ENCODE peak calls at places on chromosomes 5 and 9, in seven cellular contexts. One of them, this sample, is unnamed. For H3K4me1, the result is how much of the 10 kb centered on the place peaks cover.

GRCh38 chr5:155047818-155048217 is 34.3 kb downstream of the KIF4B start:
- DNase-seq in astrocyte: no peak
- DNase-seq in HCT116: no peak
- DNase-seq in MM.1S: no peak
- DNase-seq in GM23338: peak
- DNase-seq in GM23248: no peak
- DNase-seq in neuronal stem cell: no peak
- DNase-seq in this sample: no peak

GRCh38 chr5:172133359-172134029 is 54.5 kb downstream of the STK10 start:
- DNase-seq in astrocyte: peak
- DNase-seq in HCT116: no peak
- DNase-seq in MM.1S: no peak
- DNase-seq in GM23338: no peak
- DNase-seq in GM23248: peak
- DNase-seq in neuronal stem cell: no peak
- DNase-seq in this sample: peak

GRCh38 chr9:95399261-95399660 is 81.8 kb upstream of the FANCC start:
- DNase-seq in astrocyte: no peak
- DNase-seq in HCT116: no peak
- DNase-seq in MM.1S: no peak
- DNase-seq in GM23338: no peak
- DNase-seq in GM23248: no peak
- DNase-seq in neuronal stem cell: no peak
- DNase-seq in this sample: no peak

GRCh38 chr5:56339732-56340131 is 106.6 kb upstream of the ANKRD55 start:
- DNase-seq in astrocyte: no peak
- DNase-seq in HCT116: no peak
- DNase-seq in MM.1S: no peak
- DNase-seq in GM23338: no peak
- DNase-seq in GM23248: no peak
- DNase-seq in neuronal stem cell: no peak
- DNase-seq in this sample: no peak

GRCh38 chr9:38182321-38182720 is 113.3 kb upstream of the SHB start:
- DNase-seq in astrocyte: no peak
- DNase-seq in HCT116: no peak
- DNase-seq in MM.1S: no peak
- DNase-seq in GM23338: no peak
- DNase-seq in GM23248: no peak
- DNase-seq in neuronal stem cell: no peak
- DNase-seq in this sample: no peak

GRCh38 chr5:94928891-94929290 is 310.4 kb downstream of the SLF1 start:
- DNase-seq in astrocyte: peak
- DNase-seq in HCT116: no peak
- DNase-seq in MM.1S: no peak
- DNase-seq in GM23338: no peak
- DNase-seq in GM23248: peak
- DNase-seq in neuronal stem cell: no peak
- DNase-seq in this sample: peak

GRCh38 chr5:37774912-37775483 is 64.8 kb downstream of the GDNF start:
- DNase-seq in astrocyte: no peak
- DNase-seq in HCT116: peak
- DNase-seq in MM.1S: peak
- DNase-seq in GM23338: peak
- DNase-seq in GM23248: peak
- DNase-seq in neuronal stem cell: no peak
- DNase-seq in this sample: no peak

GRCh38 chr9:112764837-112765236 is 14.3 kb downstream of the SNX30 start:
- DNase-seq in astrocyte: no peak
- DNase-seq in HCT116: no peak
- DNase-seq in MM.1S: no peak
- DNase-seq in GM23338: peak
- DNase-seq in GM23248: no peak
- DNase-seq in neuronal stem cell: no peak
- DNase-seq in this sample: no peak

GRCh38 chr9:95455714-95456113 is 61.1 kb downstream of the PTCH1 start:
- DNase-seq in astrocyte: no peak
- DNase-seq in HCT116: no peak
- DNase-seq in MM.1S: no peak
- DNase-seq in GM23338: no peak
- DNase-seq in GM23248: no peak
- DNase-seq in neuronal stem cell: no peak
- DNase-seq in this sample: no peak

GRCh38 chr5:141338538-141339306 is at the start of gene PCDHGA2:
- DNase-seq in astrocyte: peak
- DNase-seq in HCT116: no peak
- DNase-seq in MM.1S: peak
- DNase-seq in GM23338: peak
- DNase-seq in GM23248: peak
- DNase-seq in neuronal stem cell: no peak
- DNase-seq in this sample: peak

GRCh38 chr5:127673401-127673800 is 24.5 kb downstream of the CTXN3 start:
- DNase-seq in astrocyte: no peak
- DNase-seq in HCT116: no peak
- DNase-seq in MM.1S: no peak
- DNase-seq in GM23338: no peak
- DNase-seq in GM23248: peak
- DNase-seq in neuronal stem cell: no peak
- DNase-seq in this sample: no peak

GRCh38 chr9:112434487-112434886 is 52.1 kb upstream of the KIAA1958 start:
- DNase-seq in astrocyte: no peak
- DNase-seq in HCT116: no peak
- DNase-seq in MM.1S: no peak
- DNase-seq in GM23338: no peak
- DNase-seq in GM23248: no peak
- DNase-seq in neuronal stem cell: no peak
- DNase-seq in this sample: peak

GRCh38 chr5:154481584-154482381 is 3.8 kb upstream of the HAND1 start:
- DNase-seq in astrocyte: no peak
- DNase-seq in HCT116: no peak
- DNase-seq in MM.1S: no peak
- DNase-seq in GM23338: peak
- DNase-seq in GM23248: no peak
- DNase-seq in neuronal stem cell: no peak
- DNase-seq in this sample: no peak

GRCh38 chr9:86452194-86452828 is 98.1 kb upstream of the TUT7 start:
- DNase-seq in astrocyte: no peak
- DNase-seq in HCT116: no peak
- DNase-seq in MM.1S: no peak
- DNase-seq in GM23338: no peak
- DNase-seq in GM23248: peak
- DNase-seq in neuronal stem cell: no peak
- DNase-seq in this sample: no peak

GRCh38 chr9:5671711-5672353 is 42.9 kb downstream of the RIC1 start:
- DNase-seq in astrocyte: no peak
- DNase-seq in HCT116: peak
- DNase-seq in MM.1S: peak
- DNase-seq in GM23338: no peak
- DNase-seq in GM23248: no peak
- DNase-seq in neuronal stem cell: no peak
- DNase-seq in this sample: no peak

GRCh38 chr9:79461735-79462134 is 110.0 kb upstream of the TLE4 start:
- DNase-seq in astrocyte: no peak
- DNase-seq in HCT116: no peak
- DNase-seq in MM.1S: no peak
- DNase-seq in GM23338: no peak
- DNase-seq in GM23248: no peak
- DNase-seq in neuronal stem cell: no peak
- DNase-seq in this sample: no peak

GRCh38 chr5:113043491-113043931 is 66.9 kb downstream of the DCP2 start:
- DNase-seq in astrocyte: no peak
- DNase-seq in HCT116: no peak
- DNase-seq in MM.1S: peak
- DNase-seq in GM23338: peak
- DNase-seq in GM23248: peak
- DNase-seq in neuronal stem cell: no peak
- DNase-seq in this sample: peak

GRCh38 chr5:38922199-38922598 is 76.4 kb downstream of the OSMR start:
- DNase-seq in astrocyte: peak
- DNase-seq in HCT116: peak
- DNase-seq in MM.1S: peak
- DNase-seq in GM23338: peak
- DNase-seq in GM23248: peak
- DNase-seq in neuronal stem cell: peak
- DNase-seq in this sample: peak

GRCh38 chr5:169089343-169089742 is 211.6 kb downstream of the SLIT3 start:
- DNase-seq in astrocyte: no peak
- DNase-seq in HCT116: no peak
- DNase-seq in MM.1S: no peak
- DNase-seq in GM23338: peak
- DNase-seq in GM23248: no peak
- DNase-seq in neuronal stem cell: no peak
- DNase-seq in this sample: no peak

GRCh38 chr9:115595951-115596742 is 478.2 kb upstream of the TNC start:
- DNase-seq in astrocyte: peak
- DNase-seq in HCT116: no peak
- DNase-seq in MM.1S: no peak
- DNase-seq in GM23338: peak
- DNase-seq in GM23248: peak
- DNase-seq in neuronal stem cell: no peak
- DNase-seq in this sample: peak

GRCh38 chr5:151106509-151106908 is 25.7 kb upstream of the TNIP1 start:
- DNase-seq in astrocyte: no peak
- DNase-seq in HCT116: no peak
- DNase-seq in MM.1S: no peak
- DNase-seq in GM23338: no peak
- DNase-seq in GM23248: no peak
- DNase-seq in neuronal stem cell: no peak
- DNase-seq in this sample: no peak

GRCh38 chr5:162996052-162996451 is 441.3 kb upstream of the CCNG1 start:
- DNase-seq in astrocyte: no peak
- DNase-seq in HCT116: no peak
- DNase-seq in MM.1S: no peak
- DNase-seq in GM23338: no peak
- DNase-seq in GM23248: no peak
- DNase-seq in neuronal stem cell: no peak
- DNase-seq in this sample: no peak

GRCh38 chr5:133365326-133365725 is 247.0 kb downstream of the FSTL4 start:
- DNase-seq in astrocyte: no peak
- DNase-seq in HCT116: no peak
- DNase-seq in MM.1S: no peak
- DNase-seq in GM23338: peak
- DNase-seq in GM23248: no peak
- DNase-seq in neuronal stem cell: peak
- DNase-seq in this sample: no peak

GRCh38 chr5:34712565-34712964 is 56.4 kb downstream of the RAI14 start:
- DNase-seq in astrocyte: no peak
- DNase-seq in HCT116: no peak
- DNase-seq in MM.1S: no peak
- DNase-seq in GM23338: no peak
- DNase-seq in GM23248: no peak
- DNase-seq in neuronal stem cell: no peak
- DNase-seq in this sample: peak

DNA sequence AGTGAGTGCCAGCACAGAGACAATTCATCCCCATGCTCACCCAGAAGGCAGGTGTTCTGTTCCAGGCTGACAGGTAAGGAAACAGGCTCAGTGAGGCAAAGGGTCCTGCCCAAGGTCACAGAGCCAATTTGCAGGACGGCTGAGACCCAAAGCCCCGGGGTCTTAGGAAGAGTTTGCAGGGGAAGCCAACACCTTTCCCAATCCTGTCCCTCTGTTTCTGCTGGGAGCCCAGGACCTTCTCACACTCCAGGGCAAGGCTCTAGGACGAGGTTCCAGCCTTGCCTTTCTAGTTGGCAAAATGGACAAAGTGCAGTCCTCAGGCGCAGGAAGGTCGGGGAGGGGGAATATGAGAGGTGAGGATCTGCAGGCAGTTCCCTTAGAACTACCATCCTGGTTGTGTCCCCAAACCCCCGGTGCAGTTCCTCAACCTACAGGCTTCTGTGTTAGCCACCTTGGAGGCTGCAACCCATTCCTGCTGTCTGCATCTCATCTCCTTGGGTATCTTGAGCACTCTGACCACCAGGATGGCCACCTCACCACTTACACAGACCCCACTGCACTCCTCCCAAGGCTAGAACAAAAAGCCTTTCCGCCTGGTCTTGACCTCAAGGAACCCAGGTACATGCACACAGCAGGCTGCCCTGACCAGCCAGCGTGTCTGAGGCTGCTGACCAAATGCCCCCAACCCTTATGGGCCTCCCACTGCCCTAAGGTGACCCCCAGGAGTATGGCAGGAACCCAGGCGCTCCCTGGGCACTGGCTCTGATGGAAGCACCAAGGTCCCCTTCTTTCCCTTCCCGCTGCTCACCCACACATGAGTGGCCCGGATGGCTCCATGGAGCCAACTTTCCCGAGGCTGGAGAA is 1.9 kb upstream of the BRD3 start:
- DNase-seq in astrocyte: no peak
- DNase-seq in HCT116: no peak
- DNase-seq in MM.1S: no peak
- DNase-seq in GM23338: no peak
- DNase-seq in GM23248: no peak
- DNase-seq in neuronal stem cell: no peak
- DNase-seq in this sample: peak
- H2AFZ ChIP-seq in astrocyte: no peak
- H2AFZ ChIP-seq in HCT116: no peak
- H2AFZ ChIP-seq in MM.1S: no peak
- H2AFZ ChIP-seq in GM23338: peak
- H2AFZ ChIP-seq in GM23248: no peak
- H2AFZ ChIP-seq in neuronal stem cell: no peak
- H2AFZ ChIP-seq in this sample: no peak

DNA sequence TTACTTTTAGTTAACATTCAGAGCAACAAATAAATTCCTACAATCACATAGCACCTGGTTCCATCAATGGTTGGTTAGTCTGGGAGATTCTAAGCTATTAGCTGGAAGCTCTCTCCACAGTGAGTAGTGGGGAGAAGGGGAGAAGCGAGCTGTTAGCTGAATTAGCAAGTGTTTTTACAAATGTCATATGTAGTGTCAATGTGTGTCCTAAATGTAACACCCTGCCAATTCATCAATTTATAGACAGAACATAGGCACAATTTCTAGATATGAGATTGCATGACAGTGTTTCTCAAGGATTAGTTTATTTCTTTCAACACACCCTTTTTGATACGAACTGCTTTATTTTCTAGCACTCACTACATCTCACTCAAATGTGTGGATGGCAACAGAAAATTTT is 349.0 kb downstream of the PDE4D start:
- DNase-seq in astrocyte: no peak
- DNase-seq in HCT116: no peak
- DNase-seq in MM.1S: no peak
- DNase-seq in GM23338: no peak
- DNase-seq in GM23248: no peak
- DNase-seq in neuronal stem cell: no peak
- DNase-seq in this sample: no peak
- H3K4me1 ChIP-seq in astrocyte: under half
- H3K4me1 ChIP-seq in HCT116: under half
- H3K4me1 ChIP-seq in MM.1S: under half
- H3K4me1 ChIP-seq in GM23338: under half
- H3K4me1 ChIP-seq in GM23248: under half
- H3K4me1 ChIP-seq in neuronal stem cell: under half
- H3K4me1 ChIP-seq in this sample: under half

GRCh38 chr9:33162721-33163311 is 4.3 kb downstream of the B4GALT1 start:
- DNase-seq in astrocyte: peak
- DNase-seq in HCT116: no peak
- DNase-seq in MM.1S: no peak
- DNase-seq in GM23338: no peak
- DNase-seq in GM23248: peak
- DNase-seq in neuronal stem cell: no peak
- DNase-seq in this sample: peak
- H3K4me3 ChIP-seq in astrocyte: no peak
- H3K4me3 ChIP-seq in HCT116: no peak
- H3K4me3 ChIP-seq in MM.1S: no peak
- H3K4me3 ChIP-seq in GM23338: no peak
- H3K4me3 ChIP-seq in GM23248: peak
- H3K4me3 ChIP-seq in neuronal stem cell: no peak
- H3K4me3 ChIP-seq in this sample: peak

GRCh38 chr5:1471240-1471853 is 26.1 kb upstream of the SLC6A3 start:
- DNase-seq in astrocyte: no peak
- DNase-seq in HCT116: no peak
- DNase-seq in MM.1S: no peak
- DNase-seq in GM23338: no peak
- DNase-seq in GM23248: no peak
- DNase-seq in neuronal stem cell: no peak
- DNase-seq in this sample: peak
- H2AFZ ChIP-seq in astrocyte: no peak
- H2AFZ ChIP-seq in HCT116: no peak
- H2AFZ ChIP-seq in MM.1S: no peak
- H2AFZ ChIP-seq in GM23338: no peak
- H2AFZ ChIP-seq in GM23248: no peak
- H2AFZ ChIP-seq in neuronal stem cell: no peak
- H2AFZ ChIP-seq in this sample: no peak